ENCODE peak calls at places on chromosomes 12 and 14, in four cellular contexts. I, H, S and R are unnamed samples.

GRCh38 chr14:67562776-67563150 is 29.7 kb downstream of the PLEKHH1 start:
- DNase-seq in H (no peak), I (no peak), S (no peak), R (no peak)

GRCh38 chr12:12333407-12333831 is 16.6 kb downstream of the MANSC1 start:
- DNase-seq in S (no peak), H (no peak), I (peak), R (no peak)

GRCh38 chr12:59370933-59371332 is 224.9 kb upstream of the SLC16A7 start:
- DNase-seq in H (no peak), I (no peak), S (no peak), R (no peak)

GRCh38 chr14:76551906-76552305 is 176.0 kb downstream of the ESRRB start:
- DNase-seq in I (no peak), S (no peak), H (no peak), R (no peak)

GRCh38 chr14:20460458-20461229 is 590 bp downstream of the PIP4P1 start:
- DNase-seq in S (peak), H (peak), I (peak), R (no peak)

GRCh38 chr14:66634876-66635275 is 126.9 kb downstream of the GPHN start:
- DNase-seq in I (no peak), H (no peak), S (no peak), R (no peak)

GRCh38 chr12:52965337-52965731 is 16.4 kb downstream of the KRT18 start:
- DNase-seq in H (no peak), S (no peak), I (no peak), R (no peak)

GRCh38 chr12:3293446-3294161 is 197.4 kb upstream of the PRMT8 start:
- DNase-seq in S (no peak), I (peak), H (no peak), R (no peak)

GRCh38 chr12:67826148-67826547 is 163.1 kb upstream of the IFNG-AS1 start:
- DNase-seq in S (no peak), I (no peak), H (no peak), R (no peak)

GRCh38 chr12:63276537-63277365 is 125.8 kb upstream of the AVPR1A start:
- DNase-seq in S (no peak), H (no peak), I (no peak), R (no peak)

GRCh38 chr12:56230449-56231183 is 765 bp downstream of the SLC39A5 start:
- DNase-seq in S (no peak), H (no peak), I (no peak), R (no peak)

GRCh38 chr12:8554451-8555195 is 13.9 kb upstream of the CLEC4E start:
- DNase-seq in I (no peak), S (no peak), H (no peak), R (no peak)

GRCh38 chr14:68652433-68652690 is 140.5 kb downstream of the ZFP36L1 start:
- DNase-seq in H (no peak), S (no peak), I (no peak), R (no peak)

GRCh38 chr12:8154526-8154925 is 2.3 kb upstream of the ZNF705A start:
- DNase-seq in H (no peak), I (no peak), S (no peak), R (no peak)

GRCh38 chr12:57165741-57166140 is 18.3 kb upstream of the LRP1-AS start:
- DNase-seq in H (no peak), I (no peak), S (no peak), R (no peak)

GRCh38 chr14:96838449-96838848 is 41.3 kb downstream of the VRK1 start:
- DNase-seq in S (no peak), H (no peak), I (no peak), R (no peak)

GRCh38 chr12:27133022-27133590 is 50.7 kb upstream of the C12orf71 start:
- DNase-seq in I (no peak), S (no peak), H (no peak), R (no peak)

GRCh38 chr12:71415336-71416231 is 24.0 kb upstream of the LGR5 start:
- DNase-seq in I (no peak), S (no peak), H (no peak), R (no peak)

GRCh38 chr14:100528962-100529560 is 58.2 kb downstream of the BEGAIN start:
- DNase-seq in I (no peak), S (no peak), H (no peak), R (no peak)

GRCh38 chr12:58832920-58833319 is 87.4 kb downstream of the LRIG3 start:
- DNase-seq in H (no peak), S (no peak), I (no peak), R (no peak)

GRCh38 chr14:94388027-94388895 is at the start of gene SERPINA1:
- DNase-seq in H (no peak), S (no peak), I (no peak), R (peak)

GRCh38 chr12:118101051-118101450 is 2.8 kb downstream of the VSIG10 start:
- DNase-seq in I (no peak), H (no peak), S (no peak), R (no peak)

GRCh38 chr14:104550849-104551728 is 28.5 kb upstream of the C14orf180 start:
- DNase-seq in H (peak), S (no peak), I (no peak), R (peak)

GRCh38 chr12:97047361-97047760 is 140.3 kb downstream of the NEDD1 start:
- DNase-seq in H (no peak), I (no peak), S (no peak), R (no peak)

GRCh38 chr12:57461326-57461903 is 1.8 kb downstream of the GLI1 start:
- DNase-seq in H (no peak), I (no peak), S (peak), R (no peak)

GRCh38 chr14:95281560-95282176 is 38.0 kb downstream of the CLMN start:
- DNase-seq in I (no peak), S (no peak), H (no peak), R (no peak)

GRCh38 chr14:78764240-78764639 is 594.1 kb downstream of the NRXN3 start:
- DNase-seq in S (no peak), H (no peak), I (no peak), R (no peak)

GRCh38 chr14:48703728-48704467 is 882.3 kb downstream of the RPS29 start:
- DNase-seq in S (no peak), H (no peak), I (no peak), R (no peak)

GRCh38 chr14:56098021-56098420 is 20.2 kb upstream of the PELI2 start:
- DNase-seq in S (no peak), H (no peak), I (no peak), R (no peak)

GRCh38 chr14:22450266-22450665 is 138.8 kb downstream of the DAD1 start:
- DNase-seq in I (no peak), S (no peak), H (no peak), R (no peak)

GRCh38 chr12:114406326-114407033 is 536 bp upstream of the TBX5 start:
- DNase-seq in S (no peak), H (no peak), I (no peak), R (no peak)

GRCh38 chr12:39332661-39333175 is 110.2 kb downstream of the KIF21A start:
- DNase-seq in S (no peak), I (no peak), H (no peak), R (no peak)

GRCh38 chr12:94567784-94568183 is 82.6 kb downstream of the TMCC3 start:
- DNase-seq in H (no peak), I (no peak), S (no peak), R (no peak)

GRCh38 chr12:14211829-14212455 is 153.5 kb upstream of the ATF7IP start:
- DNase-seq in S (no peak), I (no peak), H (no peak), R (no peak)

GRCh38 chr12:105523164-105524057 is 192.9 kb downstream of the C12orf75 start:
- DNase-seq in S (no peak), H (no peak), I (no peak), R (no peak)

GRCh38 chr14:67853748-67854147 is 34.2 kb downstream of the RAD51B start:
- DNase-seq in I (no peak), S (no peak), H (no peak), R (peak)

GRCh38 chr14:100398044-100398443 is 74.9 kb downstream of the SLC25A47 start:
- DNase-seq in H (no peak), S (no peak), I (peak), R (no peak)

GRCh38 chr14:69845787-69846186 is 33.4 kb upstream of the SMOC1 start:
- DNase-seq in S (no peak), H (no peak), I (no peak), R (no peak)